ENCODE peak calls at places on chromosomes 11 and 22, in six cellular contexts. One of them, this sample, is unnamed.

GRCh38 chr11:20397281-20397680 is 9.8 kb downstream of the PRMT3 start:
- DNase-seq in cardiac fibroblast: peak; percentile 70
- DNase-seq in head of caudate nucleus: no peak
- DNase-seq in heart left ventricle: no peak
- DNase-seq in germinal center: peak; percentile 39
- DNase-seq in NCI-H510A treated with DMSO at 0.1 percent for 48 hours: peak; percentile 35
- DNase-seq in this sample: no peak

GRCh38 chr22:24741769-24742168 is 32.8 kb downstream of the PIWIL3 start:
- DNase-seq in cardiac fibroblast: no peak
- DNase-seq in head of caudate nucleus: no peak
- DNase-seq in NCI-H510A treated with DMSO at 0.1 percent for 48 hours: no peak
- DNase-seq in germinal center: no peak
- DNase-seq in heart left ventricle: no peak
- DNase-seq in this sample: no peak

GRCh38 chr11:19931141-19931767 is 218.6 kb downstream of the NAV2 start:
- DNase-seq in head of caudate nucleus: no peak
- DNase-seq in cardiac fibroblast: peak; percentile 31
- DNase-seq in germinal center: no peak
- DNase-seq in heart left ventricle: no peak
- DNase-seq in NCI-H510A treated with DMSO at 0.1 percent for 48 hours: no peak
- DNase-seq in this sample: no peak

GRCh38 chr22:23556026-23556620 is 24.0 kb downstream of the IGLL1 start:
- DNase-seq in germinal center: no peak
- DNase-seq in heart left ventricle: no peak
- DNase-seq in NCI-H510A treated with DMSO at 0.1 percent for 48 hours: no peak
- DNase-seq in head of caudate nucleus: no peak
- DNase-seq in cardiac fibroblast: no peak
- DNase-seq in this sample: peak; percentile 36

GRCh38 chr22:36175892-36176291 is 15.3 kb upstream of the APOL3 start:
- DNase-seq in heart left ventricle: no peak
- DNase-seq in cardiac fibroblast: no peak
- DNase-seq in germinal center: no peak
- DNase-seq in NCI-H510A treated with DMSO at 0.1 percent for 48 hours: no peak
- DNase-seq in head of caudate nucleus: no peak
- DNase-seq in this sample: no peak

GRCh38 chr11:72294566-72295395 is 50.8 kb upstream of the PHOX2A start:
- DNase-seq in NCI-H510A treated with DMSO at 0.1 percent for 48 hours: no peak
- DNase-seq in cardiac fibroblast: no peak
- DNase-seq in germinal center: no peak
- DNase-seq in head of caudate nucleus: no peak
- DNase-seq in heart left ventricle: no peak
- DNase-seq in this sample: no peak

GRCh38 chr22:32083000-32083399 is 39.9 kb downstream of the SLC5A1 start:
- DNase-seq in NCI-H510A treated with DMSO at 0.1 percent for 48 hours: no peak
- DNase-seq in heart left ventricle: no peak
- DNase-seq in germinal center: no peak
- DNase-seq in head of caudate nucleus: no peak
- DNase-seq in cardiac fibroblast: no peak
- DNase-seq in this sample: no peak

GRCh38 chr22:42270512-42271190 is at the start of gene TCF20:
- DNase-seq in cardiac fibroblast: peak; percentile 72
- DNase-seq in heart left ventricle: peak; percentile 88
- DNase-seq in NCI-H510A treated with DMSO at 0.1 percent for 48 hours: peak; percentile 40
- DNase-seq in germinal center: peak; percentile 94
- DNase-seq in head of caudate nucleus: peak; percentile 80
- DNase-seq in this sample: peak; percentile 89

GRCh38 chr11:115544422-115544821 is 40.2 kb upstream of the CADM1 start:
- DNase-seq in head of caudate nucleus: no peak
- DNase-seq in NCI-H510A treated with DMSO at 0.1 percent for 48 hours: no peak
- DNase-seq in heart left ventricle: no peak
- DNase-seq in cardiac fibroblast: no peak
- DNase-seq in germinal center: no peak
- DNase-seq in this sample: no peak

GRCh38 chr11:124724854-124725718 is 14.7 kb upstream of the NRGN start:
- DNase-seq in head of caudate nucleus: peak; percentile 72
- DNase-seq in NCI-H510A treated with DMSO at 0.1 percent for 48 hours: no peak
- DNase-seq in cardiac fibroblast: no peak
- DNase-seq in heart left ventricle: peak; percentile 57
- DNase-seq in germinal center: peak; percentile 57
- DNase-seq in this sample: peak; percentile 88

GRCh38 chr22:17842386-17842785 is 68.1 kb upstream of the BID start:
- DNase-seq in heart left ventricle: peak; percentile 52
- DNase-seq in germinal center: no peak
- DNase-seq in cardiac fibroblast: no peak
- DNase-seq in NCI-H510A treated with DMSO at 0.1 percent for 48 hours: no peak
- DNase-seq in head of caudate nucleus: no peak
- DNase-seq in this sample: no peak

GRCh38 chr11:44940835-44941234 is 9.8 kb downstream of the TP53I11 start:
- DNase-seq in germinal center: no peak
- DNase-seq in heart left ventricle: no peak
- DNase-seq in cardiac fibroblast: no peak
- DNase-seq in NCI-H510A treated with DMSO at 0.1 percent for 48 hours: no peak
- DNase-seq in head of caudate nucleus: no peak
- DNase-seq in this sample: no peak

GRCh38 chr11:66336234-66337102 is at the start of gene RIN1:
- DNase-seq in heart left ventricle: peak; percentile 59
- DNase-seq in cardiac fibroblast: peak; percentile 96
- DNase-seq in head of caudate nucleus: peak; percentile 80
- DNase-seq in germinal center: peak; percentile 62
- DNase-seq in NCI-H510A treated with DMSO at 0.1 percent for 48 hours: no peak
- DNase-seq in this sample: peak; percentile 78

GRCh38 chr11:48013269-48013901 is 33.0 kb downstream of the PTPRJ start:
- DNase-seq in heart left ventricle: peak; percentile 43
- DNase-seq in NCI-H510A treated with DMSO at 0.1 percent for 48 hours: peak; percentile 44
- DNase-seq in cardiac fibroblast: no peak
- DNase-seq in germinal center: peak; percentile 71
- DNase-seq in head of caudate nucleus: no peak
- DNase-seq in this sample: peak; percentile 74

GRCh38 chr11:94132152-94132558 is 3.5 kb downstream of the PANX1 start:
- DNase-seq in head of caudate nucleus: no peak
- DNase-seq in NCI-H510A treated with DMSO at 0.1 percent for 48 hours: no peak
- DNase-seq in heart left ventricle: no peak
- DNase-seq in cardiac fibroblast: peak; percentile 86
- DNase-seq in germinal center: no peak
- DNase-seq in this sample: no peak

GRCh38 chr11:13962562-13963168 is at the start of gene SPON1:
- DNase-seq in cardiac fibroblast: peak; percentile 41
- DNase-seq in NCI-H510A treated with DMSO at 0.1 percent for 48 hours: no peak
- DNase-seq in head of caudate nucleus: peak; percentile 56
- DNase-seq in heart left ventricle: peak; percentile 51
- DNase-seq in germinal center: no peak
- DNase-seq in this sample: peak; percentile 68

GRCh38 chr11:134453441-134453840 is 41.4 kb upstream of the B3GAT1 start:
- DNase-seq in germinal center: no peak
- DNase-seq in heart left ventricle: no peak
- DNase-seq in cardiac fibroblast: no peak
- DNase-seq in head of caudate nucleus: peak; percentile 66
- DNase-seq in NCI-H510A treated with DMSO at 0.1 percent for 48 hours: no peak
- DNase-seq in this sample: peak; percentile 55

GRCh38 chr11:122697636-122698167 is 42.2 kb downstream of the UBASH3B start:
- DNase-seq in head of caudate nucleus: no peak
- DNase-seq in NCI-H510A treated with DMSO at 0.1 percent for 48 hours: no peak
- DNase-seq in heart left ventricle: no peak
- DNase-seq in germinal center: peak; percentile 79
- DNase-seq in cardiac fibroblast: peak; percentile 52
- DNase-seq in this sample: no peak

GRCh38 chr11:11513438-11513837 is 108.4 kb downstream of the GALNT18 start:
- DNase-seq in heart left ventricle: no peak
- DNase-seq in head of caudate nucleus: no peak
- DNase-seq in NCI-H510A treated with DMSO at 0.1 percent for 48 hours: no peak
- DNase-seq in germinal center: no peak
- DNase-seq in cardiac fibroblast: no peak
- DNase-seq in this sample: no peak

This sample was measured in upper lobe of right lung.